ENCODE peak calls at places on chromosomes 4 and X, in seven cellular contexts. D, S, V, Y, U, F and P are unnamed samples.

GRCh38 chr4:17511950-17512795 is at the start of gene QDPR:
- DNase-seq in D (peak; percentile 50), S (peak; percentile 83), V (peak; percentile 91), Y (peak; percentile 92), U (peak; percentile 69), F (peak; percentile 85), P (peak; percentile 91)

GRCh38 chrX:85627363-85627762 is 247.9 kb upstream of the POF1B start:
- DNase-seq in D (peak; percentile 5), S (no peak), V (no peak), Y (no peak), U (no peak), F (no peak), P (peak; percentile 74)

GRCh38 chrX:154403858-154404257 is 5.2 kb downstream of the DNASE1L1 start:
- DNase-seq in D (no peak), S (no peak), V (no peak), Y (no peak), U (no peak), F (no peak), P (no peak)

GRCh38 chrX:48816014-48816810 is 10.1 kb upstream of the ERAS start:
- DNase-seq in D (no peak), S (no peak), V (no peak), Y (no peak), U (no peak), F (no peak), P (no peak)

GRCh38 chr4:133618963-133619362 is 469.9 kb downstream of the PCDH10 start:
- DNase-seq in D (no peak), S (no peak), V (no peak), Y (no peak), U (no peak), F (no peak), P (no peak)

GRCh38 chrX:131812847-131813825 is 210.0 kb upstream of the STK26 start:
- DNase-seq in D (peak; percentile 79), S (no peak), V (no peak), Y (peak; percentile 97), U (peak; percentile 62), F (no peak), P (peak; percentile 90)

GRCh38 chr4:57156242-57156990 is 46.2 kb upstream of the IGFBP7 start:
- DNase-seq in D (peak; percentile 41), S (no peak), V (no peak), Y (no peak), U (no peak), F (no peak), P (peak; percentile 20)

GRCh38 chr4:4395849-4396627 is 9.1 kb downstream of the NSG1 start:
- DNase-seq in D (peak; percentile 53), S (peak; percentile 57), V (peak; percentile 53), Y (no peak), U (peak; percentile 19), F (peak; percentile 53), P (peak; percentile 78)

GRCh38 chr4:15231265-15232091 is 196.4 kb upstream of the C1QTNF7 start:
- DNase-seq in D (peak; percentile 88), S (peak; percentile 71), V (peak; percentile 88), Y (peak; percentile 77), U (peak; percentile 73), F (peak; percentile 83), P (peak; percentile 91)

GRCh38 chrX:64291106-64291505 is 60.7 kb upstream of the ASB12 start:
- DNase-seq in D (no peak), S (no peak), V (no peak), Y (no peak), U (no peak), F (no peak), P (no peak)

GRCh38 chrX:96704661-96705060 is 20.0 kb downstream of the DIAPH2 start:
- DNase-seq in D (peak; percentile 48), S (no peak), V (no peak), Y (no peak), U (peak; percentile 13), F (no peak), P (no peak)

GRCh38 chr4:159071178-159071968 is 31.5 kb upstream of the RAPGEF2 start:
- DNase-seq in D (peak; percentile 68), S (peak; percentile 38), V (peak; percentile 59), Y (no peak), U (peak; percentile 93), F (no peak), P (no peak)

GRCh38 chr4:100129774-100130173 is 60.5 kb downstream of the DDIT4L start:
- DNase-seq in D (no peak), S (no peak), V (no peak), Y (no peak), U (no peak), F (no peak), P (no peak)

GRCh38 chrX:118730500-118731247 is 3.3 kb downstream of the IL13RA1 start:
- DNase-seq in D (peak; percentile 85), S (no peak), V (no peak), Y (no peak), U (peak; percentile 72), F (no peak), P (no peak)

GRCh38 chr4:1206299-1207156 is 34.1 kb upstream of the SPON2 start:
- DNase-seq in D (no peak), S (peak; percentile 21), V (no peak), Y (no peak), U (no peak), F (peak; percentile 45), P (no peak)

GRCh38 chrX:19121898-19122640 is at the start of gene ADGRG2:
- DNase-seq in D (peak; percentile 11), S (peak; percentile 37), V (peak; percentile 49), Y (no peak), U (peak; percentile 21), F (peak; percentile 65), P (no peak)

GRCh38 chr4:68582339-68582717 is 6.2 kb upstream of the UGT2B17 start:
- DNase-seq in D (no peak), S (no peak), V (no peak), Y (no peak), U (no peak), F (no peak), P (no peak)

GRCh38 chr4:52996261-52997131 is 134.4 kb downstream of the RASL11B start:
- DNase-seq in D (peak; percentile 67), S (no peak), V (peak; percentile 44), Y (no peak), U (peak; percentile 64), F (no peak), P (no peak)

GRCh38 chrX:17032351-17032750 is 85.9 kb downstream of the REPS2 start:
- DNase-seq in D (no peak), S (no peak), V (no peak), Y (no peak), U (peak; percentile 97), F (no peak), P (no peak)

GRCh38 chr4:86688026-86688425 is 93.9 kb downstream of the PTPN13 start:
- DNase-seq in D (no peak), S (no peak), V (no peak), Y (no peak), U (no peak), F (no peak), P (no peak)

GRCh38 chr4:72243641-72244040 is 211.8 kb downstream of the NPFFR2 start:
- DNase-seq in D (no peak), S (no peak), V (no peak), Y (no peak), U (no peak), F (no peak), P (no peak)

GRCh38 chr4:152364383-152364782 is 171.5 kb downstream of the FBXW7 start:
- DNase-seq in D (no peak), S (no peak), V (no peak), Y (no peak), U (no peak), F (no peak), P (no peak)
- H3K4me1 ChIP-seq in D (peaks cover 4% of the 10 kb centered on the region), S (no peaks in the 10 kb centered on the region), V (no peaks in the 10 kb centered on the region), Y (no peaks in the 10 kb centered on the region), U (peaks cover 5% of the 10 kb centered on the region), F (no peaks in the 10 kb centered on the region), P (no peaks in the 10 kb centered on the region)

DNA sequence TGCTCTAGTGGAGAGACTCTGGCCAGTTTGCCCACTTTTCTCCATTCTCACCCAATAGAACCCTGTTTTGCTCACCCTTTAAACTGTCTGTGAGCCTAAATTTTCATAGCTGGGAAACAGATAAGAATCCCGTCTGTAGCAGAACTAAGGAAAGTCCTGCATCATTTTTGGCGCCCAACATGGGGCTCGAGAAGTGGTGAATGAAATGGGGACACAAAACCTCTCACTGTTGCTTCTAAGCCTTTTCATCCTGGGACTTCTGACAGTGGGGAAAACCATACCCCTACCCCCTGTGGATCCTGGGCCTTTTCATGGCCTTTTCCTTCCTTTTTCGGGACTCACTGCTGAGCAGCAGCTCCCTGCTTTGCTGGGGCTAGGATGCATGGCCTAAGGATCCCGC is 189.9 kb downstream of the INPP4B start:
- DNase-seq in D (no peak), S (no peak), V (no peak), Y (no peak), U (peak; percentile 33), F (peak; percentile 57), P (peak; percentile 43)
- H3K9me3 ChIP-seq in D (peaks cover 26% of the 10 kb centered on the region), S (peaks cover 23% of the 10 kb centered on the region), V (peaks cover 31% of the 10 kb centered on the region), Y (no peaks in the 10 kb centered on the region), U (peaks cover 3% of the 10 kb centered on the region), F (peaks cover 37% of the 10 kb centered on the region), P (peaks cover 30% of the 10 kb centered on the region)

GRCh38 chr4:177405508-177405907 is 36.7 kb downstream of the AGA start:
- DNase-seq in D (no peak), S (no peak), V (no peak), Y (peak; percentile 42), U (peak; percentile 44), F (no peak), P (no peak)

GRCh38 chr4:177404980-177405379 is 37.3 kb downstream of the AGA start:
- DNase-seq in D (no peak), S (no peak), V (no peak), Y (no peak), U (peak; percentile 14), F (no peak), P (no peak)

GRCh38 chr4:177404342-177404741 is 37.9 kb downstream of the AGA start:
- DNase-seq in D (no peak), S (no peak), V (no peak), Y (no peak), U (peak; percentile 8), F (no peak), P (no peak)

GRCh38 chr4:177410566-177410965 is 31.7 kb downstream of the AGA start:
- DNase-seq in D (no peak), S (no peak), V (no peak), Y (no peak), U (no peak), F (no peak), P (no peak)

DNA sequence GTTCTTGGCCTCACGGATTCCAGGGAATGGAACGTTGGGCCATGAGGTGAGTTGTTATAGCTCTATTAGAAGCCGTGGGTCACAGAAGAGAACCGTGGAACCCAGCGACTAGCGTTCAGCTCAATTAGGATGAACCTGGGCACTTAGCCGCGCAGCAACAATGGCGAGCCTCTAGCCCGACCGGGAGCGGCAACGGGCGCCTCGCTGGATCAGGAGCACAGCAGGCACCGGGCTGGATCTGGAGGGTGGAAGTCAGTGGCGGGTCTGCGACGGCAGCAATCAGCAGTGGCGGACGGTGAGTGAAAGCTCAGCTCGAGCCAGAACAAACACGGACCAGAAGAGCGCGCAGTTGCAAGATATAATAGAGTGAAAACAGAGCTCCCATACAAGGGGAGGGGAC is 34.2 kb downstream of the AGA start:
- DNase-seq in D (no peak), S (no peak), V (no peak), Y (no peak), U (no peak), F (no peak), P (no peak)
- H4K20me1 ChIP-seq in D (no peaks in the 10 kb centered on the region), S (no peaks in the 10 kb centered on the region), V (no peaks in the 10 kb centered on the region), Y (no peaks in the 10 kb centered on the region), U (no peaks in the 10 kb centered on the region), F (no peaks in the 10 kb centered on the region), P (no peaks in the 10 kb centered on the region)

DNA sequence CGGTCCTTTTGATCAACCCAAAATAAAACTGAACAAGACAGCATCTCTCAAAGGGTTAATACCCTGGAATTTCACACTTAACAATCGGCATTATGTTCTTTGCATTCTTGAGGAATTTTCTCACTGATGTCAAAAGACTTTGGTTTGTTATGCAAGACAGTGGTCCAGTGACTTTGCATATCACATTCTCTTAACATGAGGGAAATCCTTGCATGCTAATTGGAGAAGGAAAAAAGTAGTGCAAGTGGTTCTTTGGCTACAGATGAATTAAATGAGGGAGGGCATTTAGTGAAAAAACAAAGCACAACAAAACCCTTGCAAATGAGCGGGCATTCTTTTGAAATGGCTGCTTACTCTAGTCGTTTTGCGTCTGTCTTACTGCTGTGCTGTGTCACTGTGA is 105.1 kb upstream of the LIMCH1 start:
- DNase-seq in D (peak; percentile 8), S (peak; percentile 55), V (no peak), Y (no peak), U (peak; percentile 94), F (no peak), P (no peak)
- H3K4me1 ChIP-seq in D (no peaks in the 10 kb centered on the region), S (peaks cover 18% of the 10 kb centered on the region), V (peaks cover 18% of the 10 kb centered on the region), Y (peaks cover 3% of the 10 kb centered on the region), U (no peaks in the 10 kb centered on the region), F (peaks cover 32% of the 10 kb centered on the region), P (no peaks in the 10 kb centered on the region)